ENCODE peak calls at places on chromosomes 11 and 22, in eight cellular contexts. J is glutamatergic neuron; G is fibroblast of the aortic adventitia; R is stimulated activated CD8-positive, alpha-beta memory T cell treated with anti-CD3 and anti-CD28 coated beads, Interleukin-4, amount 100 ng/mL, for 48 hours; N is mammary epithelial cell; I is activated naive CD4-positive, alpha-beta T cell treated with anti-CD3 and anti-CD28 coated beads, Interleukin-2, amount 10 ng/mL, durations not matched to agents 7 days and 5 days; A is stimulated activated CD4-positive, alpha-beta T cell treated with anti-CD3 and anti-CD28 coated beads, Interleukin-15, amount 100 ng/mL, for 24 hours; P is thyroid gland. X is an unnamed sample.

GRCh38 chr22:21922370-21923162 is 30.1 kb downstream of the PPM1F start:
- DNase-seq in J (no peak), G (no peak), R (no peak), N (no peak), I (no peak), A (no peak), P (no peak), X (no peak)

GRCh38 chr22:42908082-42908746 is 51.1 kb upstream of the ARFGAP3 start:
- DNase-seq in J (peak), G (no peak), R (no peak), N (no peak), I (no peak), A (no peak), P (no peak), X (peak)

GRCh38 chr11:94330789-94331188 is 26.4 kb downstream of the IZUMO1R start:
- DNase-seq in J (no peak), G (peak), R (no peak), N (peak), I (no peak), A (no peak), P (no peak), X (no peak)

GRCh38 chr11:107592813-107593212 is 1.9 kb downstream of the ELMOD1 start:
- DNase-seq in J (no peak), G (no peak), R (no peak), N (no peak), I (no peak), A (no peak), P (no peak), X (no peak)

GRCh38 chr22:28259774-28260173 is 340.7 kb upstream of the PITPNB start:
- DNase-seq in J (no peak), G (no peak), R (no peak), N (no peak), I (no peak), A (no peak), P (no peak), X (no peak)

GRCh38 chr11:18671246-18671645 is 27.3 kb upstream of the TMEM86A start:
- DNase-seq in J (no peak), G (no peak), R (peak), N (no peak), I (peak), A (peak), P (no peak), X (no peak)

GRCh38 chr11:115996125-115996807 is 492.1 kb upstream of the CADM1 start:
- DNase-seq in J (no peak), G (no peak), R (no peak), N (no peak), I (no peak), A (no peak), P (no peak), X (no peak)

GRCh38 chr11:47271961-47272661 is 2.2 kb downstream of the MADD start:
- DNase-seq in J (peak), G (no peak), R (no peak), N (no peak), I (peak), A (no peak), P (no peak), X (peak)

GRCh38 chr11:69012092-69013008 is 696 bp downstream of the MRGPRF start:
- DNase-seq in J (no peak), G (peak), R (no peak), N (no peak), I (no peak), A (no peak), P (no peak), X (no peak)

GRCh38 chr11:104620991-104621390 is 277.3 kb downstream of the CASP12 start:
- DNase-seq in J (no peak), G (no peak), R (no peak), N (no peak), I (no peak), A (no peak), P (no peak), X (no peak)

X was measured in LHCN-M2.